ENCODE peak calls at places on chromosome 5, in five cellular contexts. H is GM12878, X is H1, L is HepG2, R is K562. G is an unnamed sample.

GRCh38 chr5:116573617-116574431 is 799 bp downstream of the SEMA6A start:
- DNase-seq in H (no peak), X (no peak), L (no peak), R (no peak), G (no peak)

GRCh38 chr5:95812100-95812472 is 10.4 kb downstream of the GLRX start:
- DNase-seq in H (no peak), X (no peak), L (peak; percentile 77), R (no peak), G (no peak)

GRCh38 chr5:96288845-96289185 is 144.2 kb downstream of the PCSK1 start:
- DNase-seq in H (no peak), X (no peak), L (peak; percentile 68), R (no peak), G (no peak)

GRCh38 chr5:39117401-39117800 is 43.2 kb upstream of the RICTOR start:
- DNase-seq in H (no peak), X (no peak), L (no peak), R (no peak), G (no peak)

GRCh38 chr5:429453-430188 is 13.4 kb upstream of the EXOC3 start:
- DNase-seq in H (no peak), X (no peak), L (no peak), R (peak; percentile 15), G (no peak)

GRCh38 chr5:2691530-2691929 is 59.9 kb downstream of the IRX2 start:
- DNase-seq in H (no peak), X (no peak), L (no peak), R (no peak), G (no peak)

GRCh38 chr5:142283304-142283703 is 41.5 kb downstream of the SPRY4 start:
- DNase-seq in H (no peak), X (no peak), L (no peak), R (no peak), G (no peak)

GRCh38 chr5:59540366-59540765 is 353.2 kb downstream of the PDE4D start:
- DNase-seq in H (no peak), X (no peak), L (no peak), R (no peak), G (no peak)

GRCh38 chr5:123673107-123673506 is 161.1 kb downstream of the CSNK1G3 start:
- DNase-seq in H (no peak), X (no peak), L (peak; percentile 9), R (no peak), G (no peak)

GRCh38 chr5:62206150-62206829 is 99.7 kb upstream of the KIF2A start:
- DNase-seq in H (no peak), X (no peak), L (peak; percentile 18), R (no peak), G (no peak)

GRCh38 chr5:173633304-173633703 is 16.9 kb upstream of the BOD1 start:
- DNase-seq in H (no peak), X (no peak), L (no peak), R (no peak), G (no peak)

GRCh38 chr5:53069626-53070025 is 39.9 kb downstream of the MOCS2 start:
- DNase-seq in H (no peak), X (no peak), L (no peak), R (no peak), G (no peak)

GRCh38 chr5:110536120-110537115 is 190.1 kb downstream of the TMEM232 start:
- DNase-seq in H (no peak), X (peak; percentile 64), L (no peak), R (no peak), G (no peak)

GRCh38 chr5:82387041-82387818 is 109.1 kb upstream of the RPS23 start:
- DNase-seq in H (no peak), X (no peak), L (peak; percentile 100), R (no peak), G (no peak)

GRCh38 chr5:73327908-73328455 is 120.6 kb downstream of the FOXD1 start:
- DNase-seq in H (no peak), X (no peak), L (no peak), R (no peak), G (no peak)

GRCh38 chr5:132872788-132873118 is 715 bp upstream of the LEAP2 start:
- DNase-seq in H (no peak), X (no peak), L (no peak), R (no peak), G (no peak)

GRCh38 chr5:123068368-123068767 is 20.7 kb upstream of the PRDM6 start:
- DNase-seq in H (no peak), X (no peak), L (no peak), R (no peak), G (no peak)

GRCh38 chr5:65999061-65999723 is 72.8 kb downstream of the ERBIN start:
- DNase-seq in H (no peak), X (no peak), L (no peak), R (no peak), G (no peak)

GRCh38 chr5:53071298-53071697 is 38.3 kb downstream of the MOCS2 start:
- DNase-seq in H (no peak), X (no peak), L (no peak), R (no peak), G (no peak)

GRCh38 chr5:14476791-14477435 is 104.7 kb upstream of the OTULINL start:
- DNase-seq in H (no peak), X (no peak), L (no peak), R (no peak), G (no peak)

GRCh38 chr5:120093178-120093577 is 370.9 kb upstream of the PRR16 start:
- DNase-seq in H (no peak), X (no peak), L (no peak), R (no peak), G (no peak)

GRCh38 chr5:90873033-90873517 is 314.5 kb downstream of the ADGRV1 start:
- DNase-seq in H (no peak), X (no peak), L (no peak), R (no peak), G (no peak)

GRCh38 chr5:30380228-30380627 is 813.3 kb upstream of the CDH6 start:
- DNase-seq in H (no peak), X (no peak), L (no peak), R (no peak), G (no peak)

GRCh38 chr5:107554776-107555424 is 115.8 kb downstream of the EFNA5 start:
- DNase-seq in H (no peak), X (no peak), L (no peak), R (no peak), G (no peak)

GRCh38 chr5:78547731-78548189 is 100.8 kb downstream of the LHFPL2 start:
- DNase-seq in H (no peak), X (no peak), L (no peak), R (no peak), G (no peak)

GRCh38 chr5:76162335-76162734 is 79.2 kb downstream of the SV2C start:
- DNase-seq in H (no peak), X (no peak), L (no peak), R (no peak), G (no peak)

GRCh38 chr5:59485629-59486439 is 407.7 kb downstream of the PDE4D start:
- DNase-seq in H (no peak), X (no peak), L (no peak), R (no peak), G (no peak)

GRCh38 chr5:63822633-63823032 is 139.6 kb downstream of the HTR1A start:
- DNase-seq in H (no peak), X (no peak), L (no peak), R (no peak), G (no peak)

GRCh38 chr5:114361724-114362196 is at the start of gene KCNN2:
- DNase-seq in H (peak; percentile 26), X (no peak), L (peak; percentile 23), R (no peak), G (peak; percentile 71)

GRCh38 chr5:31413030-31413812 is 118.7 kb downstream of the DROSHA start:
- DNase-seq in H (no peak), X (no peak), L (no peak), R (no peak), G (no peak)

GRCh38 chr5:163760498-163760897 is 255.1 kb downstream of the MAT2B start:
- DNase-seq in H (no peak), X (no peak), L (peak; percentile 24), R (no peak), G (no peak)

GRCh38 chr5:135102716-135103696 is 69.0 kb upstream of the PITX1 start:
- DNase-seq in H (no peak), X (no peak), L (no peak), R (no peak), G (no peak)

GRCh38 chr5:172171118-172171775 is 16.8 kb downstream of the STK10 start:
- DNase-seq in H (no peak), X (no peak), L (no peak), R (no peak), G (no peak)

GRCh38 chr5:40860711-40861110 is 19.5 kb downstream of the CARD6 start:
- DNase-seq in H (no peak), X (no peak), L (no peak), R (no peak), G (no peak)

GRCh38 chr5:15533124-15533893 is 33.3 kb downstream of the FBXL7 start:
- DNase-seq in H (no peak), X (no peak), L (no peak), R (no peak), G (no peak)

GRCh38 chr5:173802670-173803165 is 85.4 kb upstream of the CPEB4 start:
- DNase-seq in H (no peak), X (no peak), L (peak; percentile 95), R (no peak), G (peak; percentile 97)

GRCh38 chr5:118832974-118833373 is 155.4 kb downstream of the DTWD2 start:
- DNase-seq in H (no peak), X (no peak), L (no peak), R (no peak), G (no peak)

GRCh38 chr5:118834710-118835109 is 153.6 kb downstream of the DTWD2 start:
- DNase-seq in H (no peak), X (no peak), L (no peak), R (no peak), G (no peak)
- TF ChIP-seq GABPA in H (no peak), X (no peak), L (no peak), R (no peak), G (no peak)

DNA sequence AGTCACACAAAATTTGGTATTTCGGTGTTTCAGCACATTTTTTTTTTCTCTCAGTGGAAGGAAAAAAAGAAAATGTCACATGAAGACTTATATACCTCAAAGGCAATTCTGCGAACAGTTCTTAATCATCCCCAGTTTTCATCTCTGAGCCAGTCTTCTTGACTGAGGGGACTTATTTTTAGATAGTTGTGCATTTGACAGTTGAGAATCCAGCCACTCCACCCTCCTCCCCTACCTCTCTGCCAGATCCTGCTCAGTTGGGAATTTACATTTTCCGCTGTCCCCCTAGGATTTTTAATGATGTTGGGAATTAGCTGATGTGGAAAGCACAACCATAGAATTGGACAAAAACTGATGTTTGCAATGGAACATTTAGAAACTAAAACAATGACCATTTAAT is 194.4 kb upstream of the PIK3R1 start:
- DNase-seq in H (no peak), X (no peak), L (no peak), R (no peak), G (no peak)
- TF ChIP-seq GABPA in H (no peak), X (no peak), L (no peak), R (no peak), G (no peak)

GRCh38 chr5:7415123-7415522 is 19.2 kb downstream of the ADCY2 start:
- DNase-seq in H (no peak), X (no peak), L (no peak), R (no peak), G (no peak)
- TF ChIP-seq GABPA in H (no peak), X (no peak), L (no peak), R (no peak), G (no peak)

DNA sequence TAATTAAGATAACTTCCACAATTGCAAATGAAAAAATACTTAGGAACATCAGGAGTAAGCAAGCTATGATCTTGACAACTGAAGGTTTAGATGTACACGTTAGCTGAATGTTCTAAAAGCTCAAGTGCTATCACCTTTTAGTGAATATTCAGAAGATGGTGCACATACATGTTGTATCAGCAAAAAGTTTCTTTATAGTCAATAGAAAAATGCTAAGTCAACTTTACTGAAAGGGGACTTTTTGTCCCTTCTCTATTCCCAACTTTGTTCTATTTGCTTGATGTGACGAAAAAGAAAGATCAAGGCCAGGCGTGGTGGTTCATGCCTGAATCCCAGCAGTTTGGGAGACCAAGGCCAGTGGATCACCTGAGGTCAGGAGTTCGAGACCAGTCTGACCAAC is 7.6 kb upstream of the RGMB start:
- DNase-seq in H (no peak), X (no peak), L (no peak), R (no peak), G (no peak)
- TF ChIP-seq GABPA in H (no peak), X (no peak), L (no peak), R (no peak), G (no peak)